ENCODE peak calls at places on chromosomes 16 and 17, in four cellular contexts. Y is effector CD4-positive, alpha-beta T cell; Q is HTR-8/SVneo; J is IMR-90. N is an unnamed sample.

GRCh38 chr17:61389670-61390478 is 9.8 kb upstream of the TBX2 start:
- DNase-seq in Y (no peak), Q (no peak), J (peak), N (no peak)

GRCh38 chr16:85029413-85029794 is 1.8 kb downstream of the KIAA0513 start:
- DNase-seq in Y (peak), Q (peak), J (peak), N (no peak)

GRCh38 chr17:50502643-50502990 is 5.6 kb upstream of the MYCBPAP start:
- DNase-seq in Y (no peak), Q (no peak), J (no peak), N (no peak)

GRCh38 chr17:6796017-6796886 is 20.2 kb downstream of the FBXO39 start:
- DNase-seq in Y (no peak), Q (no peak), J (no peak), N (no peak)

GRCh38 chr16:75044800-75045361 is 46.1 kb downstream of the ZNRF1 start:
- DNase-seq in Y (no peak), Q (no peak), J (no peak), N (no peak)

GRCh38 chr17:8375738-8376259 is 705 bp downstream of the KRABD2 start:
- DNase-seq in Y (no peak), Q (no peak), J (peak), N (no peak)

GRCh38 chr17:68080411-68081150 is 45.0 kb downstream of the KPNA2 start:
- DNase-seq in Y (no peak), Q (no peak), J (no peak), N (no peak)

GRCh38 chr16:79543219-79543618 is 57.3 kb downstream of the MAF start:
- DNase-seq in Y (no peak), Q (no peak), J (no peak), N (no peak)

GRCh38 chr17:62898239-62898864 is 67.7 kb upstream of the TANC2 start:
- DNase-seq in Y (no peak), Q (peak), J (no peak), N (no peak)

GRCh38 chr17:73902416-73903181 is 258.4 kb upstream of the SDK2 start:
- DNase-seq in Y (no peak), Q (no peak), J (no peak), N (no peak)

GRCh38 chr17:80892019-80892855 is 99.4 kb upstream of the CHMP6 start:
- DNase-seq in Y (peak), Q (peak), J (peak), N (peak)

GRCh38 chr16:57299009-57299718 is 14.7 kb upstream of the PLLP start:
- DNase-seq in Y (peak), Q (peak), J (no peak), N (peak)

GRCh38 chr17:43530303-43531081 is 15.6 kb downstream of the ETV4 start:
- DNase-seq in Y (no peak), Q (peak), J (peak), N (no peak)

N was measured in thoracic aorta.